ENCODE peak calls at places on chromosomes 2 and 18, in five cellular contexts. M, B, P, K and N are unnamed samples.

GRCh38 chr2:9665903-9666302 is 35.1 kb upstream of the YWHAQ start:
- DNase-seq in P (peak; percentile 68), B (no peak), K (no peak), M (no peak), N (no peak)

GRCh38 chr2:164840458-164840929 is 1.1 kb downstream of the COBLL1 start:
- DNase-seq in M (peak; percentile 83), B (no peak), K (peak; percentile 89), P (peak; percentile 30), N (no peak)

GRCh38 chr2:201260302-201260800 is at the start of gene CASP8:
- DNase-seq in B (no peak), M (peak; percentile 63), K (no peak), P (peak; percentile 40), N (peak; percentile 71)

GRCh38 chr2:236962816-236963215 is 122.9 kb upstream of the COPS8 start:
- DNase-seq in P (no peak), B (no peak), K (no peak), M (no peak), N (no peak)

GRCh38 chr2:223669453-223670225 is 67.5 kb upstream of the SCG2 start:
- DNase-seq in M (no peak), K (no peak), B (no peak), P (no peak), N (no peak)

GRCh38 chr2:64934530-64934929 is 54.7 kb upstream of the SLC1A4 start:
- DNase-seq in B (peak; percentile 68), P (no peak), K (no peak), M (no peak), N (no peak)

GRCh38 chr18:77201508-77201907 is 48.1 kb upstream of the GALR1 start:
- DNase-seq in M (no peak), P (no peak), B (no peak), K (no peak), N (no peak)

GRCh38 chr18:68233043-68233442 is 481.9 kb downstream of the TMX3 start:
- DNase-seq in M (no peak), B (peak; percentile 72), P (no peak), K (no peak), N (no peak)

GRCh38 chr2:228417526-228417925 is 236.0 kb upstream of the SPHKAP start:
- DNase-seq in B (no peak), P (no peak), M (no peak), K (no peak), N (no peak)

GRCh38 chr2:104599802-104600510 is 254.0 kb upstream of the POU3F3 start:
- DNase-seq in K (no peak), P (no peak), B (no peak), M (no peak), N (no peak)

GRCh38 chr2:102122115-102122514 is 20.4 kb upstream of the IL1R1 start:
- DNase-seq in B (no peak), M (no peak), P (peak; percentile 82), K (no peak), N (no peak)

GRCh38 chr2:108583903-108584520 is 49.7 kb downstream of the LIMS1 start:
- DNase-seq in K (no peak), B (peak; percentile 66), M (peak; percentile 78), P (peak; percentile 81), N (peak; percentile 62)